ENCODE peak calls at places on chromosome 10, in four cellular contexts. A, B, U and M are unnamed samples.

GRCh38 chr10:77971804-77972144 is 45.2 kb upstream of the DLG5 start:
- DNase-seq in A (no peak), B (no peak), U (no peak), M (no peak)

GRCh38 chr10:3068968-3069737 is 1.8 kb downstream of the PFKP start:
- DNase-seq in A (peak; percentile 63), B (no peak), U (no peak), M (no peak)

GRCh38 chr10:22630229-22631174 is 83.9 kb downstream of the PIP4K2A start:
- DNase-seq in A (no peak), B (peak; percentile 80), U (no peak), M (no peak)

GRCh38 chr10:132158122-132158741 is 28.5 kb upstream of the DPYSL4 start:
- DNase-seq in A (peak; percentile 54), B (no peak), U (no peak), M (no peak)

GRCh38 chr10:108783897-108784296 is 1139.4 kb downstream of the XPNPEP1 start:
- DNase-seq in A (peak; percentile 84), B (peak; percentile 72), U (no peak), M (no peak)

GRCh38 chr10:47176903-47177860 is 122.8 kb upstream of the GDF10 start:
- DNase-seq in A (no peak), B (peak; percentile 35), U (no peak), M (no peak)

GRCh38 chr10:95363303-95363912 is 72.6 kb upstream of the PDLIM1 start:
- DNase-seq in A (peak; percentile 85), B (peak; percentile 80), U (no peak), M (no peak)

GRCh38 chr10:8508882-8509281 is 454.4 kb downstream of the GATA3 start:
- DNase-seq in A (no peak), B (no peak), U (no peak), M (no peak)

GRCh38 chr10:28644647-28645046 is 32.7 kb upstream of the BAMBI start:
- DNase-seq in A (no peak), B (no peak), U (no peak), M (no peak)

GRCh38 chr10:90920986-90921643 is at the start of gene ANKRD1:
- DNase-seq in A (peak; percentile 83), B (peak; percentile 95), U (no peak), M (no peak)

GRCh38 chr10:44947356-44948152 is 12.0 kb upstream of the RASSF4 start:
- DNase-seq in A (no peak), B (no peak), U (peak; percentile 28), M (no peak)

GRCh38 chr10:130888493-130888892 is 423.0 kb downstream of the TCERG1L start:
- DNase-seq in A (no peak), B (no peak), U (no peak), M (no peak)
- TF ChIP-seq CTCF in A (no peak), B (no peak), U (no peak), M (no peak)

GRCh38 chr10:106789623-106790022 is 374.9 kb downstream of the SORCS1 start:
- DNase-seq in A (no peak), B (no peak), U (no peak), M (no peak)

GRCh38 chr10:106795619-106796018 is 368.9 kb downstream of the SORCS1 start:
- DNase-seq in A (peak; percentile 74), B (no peak), U (no peak), M (no peak)
- TF ChIP-seq CTCF in A (peak; percentile 85), B (no peak), U (no peak), M (no peak)

GRCh38 chr10:84715911-84716310 is 387.5 kb downstream of the CCSER2 start:
- DNase-seq in A (peak; percentile 81), B (peak; percentile 5), U (no peak), M (no peak)
- TF ChIP-seq CTCF in A (peak; percentile 90), B (peak; percentile 22), U (no peak), M (peak; percentile 53)

DNA sequence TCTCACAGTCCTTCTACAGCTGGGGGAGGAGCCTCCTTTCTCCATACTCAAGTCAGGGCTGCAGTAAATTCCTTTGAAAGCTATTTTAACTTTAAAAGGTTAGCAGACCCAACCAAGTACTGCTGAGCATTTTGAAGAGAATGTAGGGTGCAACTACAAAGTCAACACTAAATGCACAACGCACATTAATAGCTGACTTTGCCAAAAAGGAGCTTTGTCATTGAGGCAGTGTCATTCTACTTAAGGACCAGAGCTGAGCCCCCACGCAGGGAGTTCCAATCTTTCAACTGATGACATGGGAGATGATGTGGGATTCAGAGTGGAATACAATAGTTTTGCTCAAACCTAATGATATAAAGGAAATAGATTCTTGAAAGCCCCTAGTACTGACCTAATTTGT is 20.3 kb downstream of the TECTB start:
- DNase-seq in A (no peak), B (no peak), U (no peak), M (no peak)
- TF ChIP-seq CTCF in A (no peak), B (no peak), U (no peak), M (no peak)

GRCh38 chr10:27157150-27157549 is 2.0 kb downstream of the MASTL start:
- DNase-seq in A (no peak), B (peak; percentile 15), U (no peak), M (no peak)

GRCh38 chr10:27153855-27154198 is 357 bp downstream of the YME1L1 start:
- DNase-seq in A (peak; percentile 24), B (peak; percentile 27), U (no peak), M (no peak)

GRCh38 chr10:27152687-27153086 is 1.5 kb downstream of the YME1L1 start:
- DNase-seq in A (no peak), B (no peak), U (no peak), M (no peak)

GRCh38 chr10:27153325-27153724 is 859 bp downstream of the YME1L1 start:
- DNase-seq in A (no peak), B (no peak), U (no peak), M (no peak)

DNA sequence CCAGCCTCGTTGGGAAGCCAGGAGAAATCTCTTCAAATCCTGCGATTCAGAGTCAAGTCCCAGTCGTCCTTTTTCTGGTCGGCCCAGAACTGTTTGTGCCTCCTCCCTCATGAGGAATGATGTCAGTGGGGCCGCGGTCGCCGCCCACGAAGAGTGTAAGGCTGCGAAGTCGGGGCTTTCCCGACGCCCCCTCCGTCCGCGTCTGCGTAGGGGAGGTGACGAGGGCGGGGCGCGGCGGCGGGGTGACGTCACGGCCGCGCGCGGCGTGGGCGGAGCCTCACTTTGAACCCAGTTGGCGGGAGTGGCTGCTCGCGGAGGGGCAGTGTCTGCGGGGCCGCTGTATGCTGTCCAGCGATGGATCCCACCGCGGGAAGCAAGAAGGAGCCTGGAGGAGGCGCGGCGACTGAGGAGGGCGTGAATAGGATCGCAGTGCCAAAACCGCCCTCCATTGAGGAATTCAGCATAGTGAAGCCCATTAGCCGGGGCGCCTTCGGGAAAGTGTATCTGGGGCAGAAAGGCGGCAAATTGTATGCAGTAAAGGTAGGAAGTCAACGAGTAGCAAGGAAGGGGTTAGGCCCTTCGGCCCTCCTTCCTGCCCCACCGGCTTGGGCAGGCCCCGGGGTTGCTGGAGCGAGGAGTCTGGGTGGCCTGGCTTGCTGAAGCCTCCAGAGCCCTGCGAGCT is at the start of gene MASTL:
- DNase-seq in A (peak; percentile 85), B (peak; percentile 96), U (peak; percentile 95), M (peak; percentile 97)
- TF ChIP-seq CTCF in A (no peak), B (no peak), U (no peak), M (no peak)

GRCh38 chr10:72334196-72334831 is 20.4 kb downstream of the DNAJB12 start:
- DNase-seq in A (peak; percentile 86), B (peak; percentile 40), U (peak; percentile 91), M (no peak)

GRCh38 chr10:72333111-72334012 is 21.4 kb downstream of the DNAJB12 start:
- DNase-seq in A (no peak), B (no peak), U (no peak), M (no peak)

GRCh38 chr10:72335394-72336258 is 19.1 kb downstream of the DNAJB12 start:
- DNase-seq in A (no peak), B (peak; percentile 83), U (peak; percentile 95), M (no peak)

GRCh38 chr10:72336259-72337038 is 18.3 kb downstream of the DNAJB12 start:
- DNase-seq in A (no peak), B (peak; percentile 28), U (peak; percentile 80), M (no peak)

DNA sequence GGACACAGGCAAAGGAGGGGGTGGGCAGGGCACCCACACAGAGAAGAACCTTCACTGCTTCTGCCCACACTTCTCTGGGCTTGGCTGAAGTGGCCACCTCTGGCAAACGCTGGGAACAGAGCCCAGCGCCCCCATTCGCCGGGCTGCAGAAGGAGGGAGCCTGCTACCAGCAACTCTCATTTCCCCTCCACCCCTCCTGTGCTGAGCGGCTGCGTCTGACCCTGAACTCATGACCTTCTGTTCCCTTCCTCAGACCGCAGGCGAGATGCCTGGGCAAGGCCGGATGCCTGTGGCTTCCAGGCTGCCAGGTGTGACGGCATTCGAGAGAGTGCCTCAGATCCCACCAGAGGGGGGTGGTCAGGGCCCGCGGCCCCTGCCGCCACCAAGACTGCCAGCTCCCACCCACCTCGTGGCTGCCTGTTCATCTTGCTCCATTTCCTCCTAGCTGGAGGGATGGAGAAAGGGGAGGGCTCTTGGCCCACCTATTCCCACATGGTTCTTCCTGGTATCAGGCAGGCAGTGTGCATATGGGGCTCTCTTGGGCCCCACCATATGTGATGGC is 19.8 kb downstream of the DNAJB12 start:
- DNase-seq in A (peak; percentile 43), B (peak; percentile 98), U (peak; percentile 99), M (peak; percentile 96)
- TF ChIP-seq CTCF in A (peak; percentile 23), B (peak; percentile 21), U (no peak), M (peak; percentile 47)

GRCh38 chr10:130160775-130161174 is 24.6 kb downstream of the GLRX3 start:
- DNase-seq in A (peak; percentile 38), B (no peak), U (no peak), M (no peak)
- TF ChIP-seq CTCF in A (peak; percentile 41), B (no peak), U (no peak), M (peak; percentile 25)

GRCh38 chr10:113872139-113873030 is 17.9 kb downstream of the NHLRC2 start:
- DNase-seq in A (no peak), B (no peak), U (no peak), M (no peak)
- TF ChIP-seq CTCF in A (peak; percentile 15), B (no peak), U (no peak), M (no peak)

DNA sequence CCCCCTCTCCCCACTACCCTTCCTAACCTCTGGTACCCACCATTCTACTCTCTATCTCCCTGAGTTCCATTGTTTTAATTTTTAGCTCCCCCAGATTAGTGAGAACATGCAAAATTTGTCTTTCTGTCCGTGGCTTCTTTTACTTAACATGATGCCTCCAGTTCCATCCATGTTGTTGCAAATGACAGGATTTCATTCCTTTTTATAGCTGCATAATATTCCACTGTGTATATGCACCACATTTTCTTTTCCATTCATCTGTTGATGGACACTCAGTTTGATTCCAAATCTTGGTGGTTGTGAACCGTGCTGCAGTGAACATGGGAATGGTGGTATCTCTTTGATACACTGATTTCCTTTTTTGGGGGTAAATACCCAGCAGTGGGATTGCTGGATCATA is 22.0 kb downstream of the DENND10 start:
- DNase-seq in A (no peak), B (no peak), U (no peak), M (no peak)
- TF ChIP-seq CTCF in A (no peak), B (no peak), U (no peak), M (no peak)